ENCODE peak calls at places on chromosome 13, in ten cellular contexts. T is AG10803, G is esophagus squamous epithelium, N is fibroblast of the aortic adventitia, I is WERI-Rb-1, X is choroid plexus epithelial cell, S is neural progenitor cell, Y is AG04450, M is HL-60, K is omental fat pad. Z is an unnamed sample.

GRCh38 chr13:49791214-49791752 is 1.2 kb downstream of the KPNA3 start:
- DNase-seq in T (peak; percentile 14), G (no peak), N (peak; percentile 32), I (peak; percentile 23), X (peak; percentile 55), S (peak; percentile 50), Y (no peak), M (peak; percentile 27), K (no peak), Z (no peak)

GRCh38 chr13:98370806-98371553 is 193.9 kb upstream of the RNF113B start:
- DNase-seq in T (peak; percentile 96), G (no peak), N (peak; percentile 88), I (no peak), X (peak; percentile 85), S (no peak), Y (peak; percentile 92), M (no peak), K (no peak), Z (no peak)

GRCh38 chr13:43786766-43787517 is at the start of gene ENOX1:
- DNase-seq in T (peak; percentile 71), G (no peak), N (peak; percentile 84), I (peak; percentile 68), X (peak; percentile 75), S (peak; percentile 88), Y (peak; percentile 49), M (peak; percentile 7), K (peak; percentile 29), Z (peak; percentile 32)

GRCh38 chr13:98275711-98276171 is 98.7 kb upstream of the RNF113B start:
- DNase-seq in T (peak; percentile 88), G (no peak), N (no peak), I (no peak), X (no peak), S (no peak), Y (no peak), M (no peak), K (no peak), Z (no peak)

GRCh38 chr13:20671789-20672188 is 31.7 kb upstream of the IL17D start:
- DNase-seq in T (no peak), G (no peak), N (no peak), I (no peak), X (no peak), S (no peak), Y (no peak), M (no peak), K (no peak), Z (no peak)

GRCh38 chr13:93289047-93289446 is 62.4 kb downstream of the GPC6 start:
- DNase-seq in T (no peak), G (no peak), N (no peak), I (no peak), X (peak; percentile 53), S (no peak), Y (no peak), M (no peak), K (no peak), Z (no peak)

GRCh38 chr13:75870397-75870801 is 234.3 kb downstream of the LMO7 start:
- DNase-seq in T (peak; percentile 27), G (no peak), N (peak; percentile 59), I (no peak), X (peak; percentile 32), S (peak; percentile 37), Y (no peak), M (no peak), K (no peak), Z (no peak)

GRCh38 chr13:43686557-43686956 is 100.2 kb downstream of the ENOX1 start:
- DNase-seq in T (peak; percentile 83), G (no peak), N (peak; percentile 68), I (no peak), X (peak; percentile 94), S (no peak), Y (peak; percentile 49), M (no peak), K (peak; percentile 22), Z (no peak)

GRCh38 chr13:40394304-40394983 is 272.0 kb downstream of the FOXO1 start:
- DNase-seq in T (no peak), G (no peak), N (peak; percentile 14), I (no peak), X (no peak), S (no peak), Y (no peak), M (no peak), K (no peak), Z (no peak)

GRCh38 chr13:24002206-24002815 is 105.0 kb upstream of the C1QTNF9B start:
- DNase-seq in T (no peak), G (no peak), N (no peak), I (no peak), X (no peak), S (no peak), Y (no peak), M (no peak), K (no peak), Z (no peak)

DNA sequence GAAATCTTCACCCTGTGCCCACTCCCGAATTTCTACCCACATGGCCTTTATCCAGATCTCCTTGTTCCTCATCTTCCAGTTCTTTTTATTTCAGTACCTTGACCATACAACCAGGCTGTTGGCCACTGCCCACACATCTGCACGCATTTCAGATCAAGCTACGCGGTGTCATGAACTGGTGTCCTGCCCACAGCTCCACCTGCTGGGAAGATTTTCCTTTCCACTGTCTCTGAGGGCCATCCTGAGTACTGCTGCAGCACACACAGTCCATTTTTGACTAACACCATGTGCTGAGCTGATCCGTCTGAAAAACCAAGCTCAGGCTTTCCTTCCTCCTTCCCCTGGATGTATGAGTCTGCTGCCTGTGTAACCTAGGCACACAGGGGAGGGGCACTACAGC is 71.8 kb downstream of the WASF3 start:
- DNase-seq in T (peak; percentile 3), G (no peak), N (no peak), I (peak; percentile 65), X (peak; percentile 40), S (no peak), Y (no peak), M (no peak), K (no peak), Z (no peak)
- TF ChIP-seq CTCF in T (peak; percentile 26), G (no peak), N (no peak), I (peak; percentile 76), X (peak; percentile 53), S (peak; percentile 7), Y (peak; percentile 6), M (no peak), K (no peak), Z (no peak)

DNA sequence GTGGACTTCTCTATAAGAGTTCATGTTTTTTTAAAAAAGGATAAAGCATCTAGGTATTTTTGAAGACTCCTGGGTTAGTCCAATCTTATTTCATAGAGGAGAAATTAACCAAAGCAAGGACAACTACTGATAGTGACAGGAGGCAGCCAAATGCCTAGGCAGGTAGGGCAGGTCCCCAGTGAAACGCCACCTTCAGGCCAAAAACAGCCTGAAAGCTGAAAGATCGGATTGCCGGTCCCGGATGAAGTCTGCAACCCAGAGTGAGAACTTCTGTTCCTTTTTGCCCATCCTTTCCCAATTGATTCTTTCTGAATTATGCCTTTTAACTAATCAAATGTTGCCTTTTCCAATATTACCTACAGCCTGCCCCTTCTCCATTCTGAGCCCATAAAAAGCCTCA is 6.1 kb upstream of the GGACT start:
- DNase-seq in T (no peak), G (no peak), N (no peak), I (peak; percentile 58), X (no peak), S (peak; percentile 63), Y (no peak), M (no peak), K (no peak), Z (no peak)
- TF ChIP-seq CTCF in T (no peak), G (peak; percentile 27), N (peak; percentile 16), I (peak; percentile 95), X (peak; percentile 35), S (peak; percentile 71), Y (peak; percentile 12), M (no peak), K (no peak), Z (peak; percentile 42)

GRCh38 chr13:28071424-28071823 is 29.0 kb downstream of the FLT3 start:
- DNase-seq in T (no peak), G (no peak), N (no peak), I (no peak), X (no peak), S (no peak), Y (no peak), M (no peak), K (no peak), Z (no peak)

GRCh38 chr13:28067526-28067925 is 32.9 kb downstream of the FLT3 start:
- DNase-seq in T (no peak), G (no peak), N (no peak), I (no peak), X (no peak), S (no peak), Y (no peak), M (no peak), K (no peak), Z (no peak)
- TF ChIP-seq CTCF in T (no peak), G (no peak), N (no peak), I (no peak), X (no peak), S (no peak), Y (no peak), M (no peak), K (no peak), Z (no peak)

GRCh38 chr13:110108348-110109139 is 198.4 kb downstream of the COL4A1 start:
- DNase-seq in T (peak; percentile 90), G (no peak), N (peak; percentile 88), I (peak; percentile 94), X (peak; percentile 95), S (peak; percentile 75), Y (peak; percentile 73), M (peak; percentile 20), K (no peak), Z (peak; percentile 90)

GRCh38 chr13:110107568-110108347 is 199.2 kb downstream of the COL4A1 start:
- DNase-seq in T (no peak), G (no peak), N (no peak), I (peak; percentile 71), X (peak; percentile 35), S (peak; percentile 61), Y (no peak), M (no peak), K (no peak), Z (no peak)

GRCh38 chr13:110110783-110111182 is 196.2 kb downstream of the COL4A1 start:
- DNase-seq in T (no peak), G (no peak), N (no peak), I (no peak), X (no peak), S (no peak), Y (no peak), M (no peak), K (no peak), Z (no peak)

GRCh38 chr13:110109910-110110309 is 197.0 kb downstream of the COL4A1 start:
- DNase-seq in T (peak; percentile 93), G (no peak), N (peak; percentile 92), I (peak; percentile 79), X (peak; percentile 87), S (peak; percentile 52), Y (peak; percentile 84), M (no peak), K (no peak), Z (no peak)

DNA sequence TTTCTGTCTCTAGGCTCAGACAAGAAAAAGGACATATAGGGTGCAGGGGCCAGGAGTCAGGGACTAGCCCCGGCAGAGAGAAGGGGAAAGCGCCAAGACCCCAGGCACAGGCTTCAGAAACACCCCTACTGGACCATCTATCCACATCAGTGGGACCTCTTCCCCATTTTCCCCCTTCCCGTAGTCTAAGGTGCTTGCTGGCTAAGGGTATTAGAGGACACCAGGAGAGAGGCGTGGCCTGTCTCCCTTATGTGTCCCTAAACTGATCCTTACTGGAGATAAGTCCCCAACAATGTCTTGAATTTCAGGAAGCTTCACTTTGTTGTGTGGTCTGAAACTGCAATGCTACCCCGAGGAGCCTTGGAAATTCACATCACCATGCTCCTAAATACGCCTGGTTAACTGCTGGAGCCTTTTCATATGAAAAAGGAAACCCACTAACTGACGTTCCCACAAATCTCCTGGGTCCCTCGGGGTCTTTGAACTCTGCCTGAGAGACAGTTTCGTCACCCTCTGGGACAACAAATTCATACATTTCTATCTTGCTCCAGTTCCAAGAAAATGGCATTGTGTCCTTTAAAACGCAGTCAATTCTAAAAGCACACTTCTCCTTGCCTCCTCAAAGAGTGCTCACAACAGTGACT is 197.7 kb downstream of the COL4A1 start:
- DNase-seq in T (no peak), G (no peak), N (no peak), I (no peak), X (no peak), S (no peak), Y (no peak), M (no peak), K (no peak), Z (no peak)
- TF ChIP-seq CTCF in T (no peak), G (no peak), N (no peak), I (no peak), X (no peak), S (no peak), Y (no peak), M (no peak), K (no peak), Z (no peak)

Z was measured in D721Med.